ENCODE peak calls at places on chromosomes 16 and 17, in nine cellular contexts. M, E, X, L, A, U, S, F and D are unnamed samples.

GRCh38 chr17:21098934-21099687 is 27.7 kb upstream of the DHRS7B start:
- DNase-seq in M (peak; percentile 13), E (peak; percentile 91), X (peak; percentile 83), L (no peak), A (peak; percentile 97), U (peak; percentile 74), S (no peak), F (peak; percentile 100), D (peak; percentile 39)

GRCh38 chr16:3304370-3304769 is 860 bp downstream of the TIGD7 start:
- DNase-seq in M (no peak), E (no peak), X (no peak), L (no peak), A (no peak), U (no peak), S (no peak), F (no peak), D (no peak)

GRCh38 chr17:67246648-67247415 is 1.8 kb upstream of the HELZ start:
- DNase-seq in M (no peak), E (no peak), X (no peak), L (no peak), A (peak; percentile 94), U (peak; percentile 43), S (no peak), F (peak; percentile 68), D (no peak)

GRCh38 chr16:56639045-56639444 is 579 bp downstream of the MT1A start:
- DNase-seq in M (no peak), E (no peak), X (no peak), L (no peak), A (no peak), U (no peak), S (no peak), F (no peak), D (no peak)

GRCh38 chr17:19897108-19897854 is 29.5 kb upstream of the ULK2 start:
- DNase-seq in M (no peak), E (no peak), X (no peak), L (no peak), A (no peak), U (peak; percentile 11), S (no peak), F (no peak), D (no peak)

GRCh38 chr17:81697261-81698044 is 5.7 kb upstream of the MRPL12 start:
- DNase-seq in M (no peak), E (no peak), X (no peak), L (no peak), A (no peak), U (no peak), S (no peak), F (no peak), D (no peak)

GRCh38 chr17:73856585-73856984 is 212.3 kb upstream of the SDK2 start:
- DNase-seq in M (no peak), E (no peak), X (no peak), L (no peak), A (no peak), U (no peak), S (no peak), F (no peak), D (no peak)

GRCh38 chr16:88035292-88035691 is 84.1 kb downstream of the BANP start:
- DNase-seq in M (no peak), E (no peak), X (no peak), L (no peak), A (no peak), U (no peak), S (no peak), F (no peak), D (no peak)

GRCh38 chr16:31072540-31073072 is 1.4 kb downstream of the ZNF668 start:
- DNase-seq in M (no peak), E (peak; percentile 30), X (no peak), L (no peak), A (peak; percentile 63), U (peak; percentile 45), S (no peak), F (no peak), D (no peak)

GRCh38 chr17:65459667-65460415 is 101.6 kb downstream of the AXIN2 start:
- DNase-seq in M (no peak), E (no peak), X (no peak), L (no peak), A (no peak), U (no peak), S (no peak), F (no peak), D (no peak)

GRCh38 chr16:11665071-11665491 is 3.2 kb upstream of the SNN start:
- DNase-seq in M (no peak), E (peak; percentile 74), X (no peak), L (no peak), A (peak; percentile 68), U (no peak), S (no peak), F (no peak), D (no peak)

GRCh38 chr17:47981462-47981861 is 10.5 kb downstream of the CDK5RAP3 start:
- DNase-seq in M (no peak), E (no peak), X (no peak), L (no peak), A (no peak), U (no peak), S (no peak), F (no peak), D (no peak)

GRCh38 chr17:78529871-78530670 is 47.1 kb downstream of the DNAH17 start:
- DNase-seq in M (no peak), E (peak; percentile 88), X (no peak), L (no peak), A (peak; percentile 40), U (no peak), S (no peak), F (no peak), D (peak; percentile 42)

GRCh38 chr17:27471321-27472269 is 15.3 kb downstream of the KSR1 start:
- DNase-seq in M (no peak), E (no peak), X (no peak), L (no peak), A (no peak), U (no peak), S (no peak), F (no peak), D (no peak)

GRCh38 chr17:4903051-4903818 is at the start of gene CHRNE:
- DNase-seq in M (no peak), E (peak; percentile 63), X (peak; percentile 74), L (no peak), A (peak; percentile 97), U (peak; percentile 58), S (peak; percentile 55), F (peak; percentile 77), D (no peak)

GRCh38 chr17:38324141-38324540 is 19.6 kb downstream of the GPR179 start:
- DNase-seq in M (no peak), E (no peak), X (no peak), L (no peak), A (peak; percentile 47), U (no peak), S (no peak), F (no peak), D (no peak)

GRCh38 chr16:27281285-27281684 is 12.7 kb upstream of the NSMCE1 start:
- DNase-seq in M (no peak), E (no peak), X (no peak), L (no peak), A (peak; percentile 66), U (no peak), S (no peak), F (no peak), D (no peak)

GRCh38 chr17:73787721-73788051 is 143.4 kb upstream of the SDK2 start:
- DNase-seq in M (no peak), E (peak; percentile 66), X (no peak), L (no peak), A (peak; percentile 49), U (no peak), S (no peak), F (no peak), D (no peak)

GRCh38 chr17:673200-673681 is 41.4 kb downstream of the VPS53 start:
- DNase-seq in M (no peak), E (no peak), X (no peak), L (no peak), A (peak; percentile 72), U (no peak), S (no peak), F (no peak), D (no peak)

GRCh38 chr17:28741358-28742349 is 2.2 kb upstream of the TRAF4 start:
- DNase-seq in M (no peak), E (peak; percentile 28), X (no peak), L (no peak), A (no peak), U (no peak), S (no peak), F (no peak), D (no peak)

GRCh38 chr16:19884611-19885455 is at the start of gene GPRC5B:
- DNase-seq in M (no peak), E (peak; percentile 89), X (peak; percentile 59), L (no peak), A (peak; percentile 82), U (no peak), S (no peak), F (peak; percentile 55), D (no peak)

GRCh38 chr16:1257561-1258217 is 1.8 kb downstream of the TPSD1 start:
- DNase-seq in M (no peak), E (no peak), X (no peak), L (no peak), A (no peak), U (no peak), S (no peak), F (no peak), D (no peak)

GRCh38 chr16:10959161-10959560 is 14.8 kb downstream of the CLEC16A start:
- DNase-seq in M (no peak), E (no peak), X (no peak), L (no peak), A (no peak), U (no peak), S (no peak), F (no peak), D (no peak)

GRCh38 chr16:10616744-10617640 is 36.6 kb upstream of the EMP2 start:
- DNase-seq in M (no peak), E (peak; percentile 62), X (no peak), L (no peak), A (peak; percentile 83), U (peak; percentile 35), S (no peak), F (peak; percentile 59), D (no peak)

GRCh38 chr16:56288019-56288418 is 96.7 kb downstream of the GNAO1 start:
- DNase-seq in M (no peak), E (no peak), X (no peak), L (no peak), A (no peak), U (no peak), S (no peak), F (no peak), D (no peak)

GRCh38 chr17:6573982-6574688 is 17.8 kb upstream of the PITPNM3 start:
- DNase-seq in M (no peak), E (no peak), X (no peak), L (no peak), A (no peak), U (no peak), S (no peak), F (no peak), D (no peak)

GRCh38 chr16:9002042-9002441 is 38.3 kb upstream of the USP7 start:
- DNase-seq in M (no peak), E (peak; percentile 40), X (no peak), L (no peak), A (no peak), U (no peak), S (no peak), F (no peak), D (no peak)

GRCh38 chr17:8109669-8110455 is 8.5 kb downstream of the ALOXE3 start:
- DNase-seq in M (no peak), E (peak; percentile 80), X (peak; percentile 78), L (no peak), A (peak; percentile 96), U (no peak), S (no peak), F (no peak), D (no peak)

GRCh38 chr17:78998311-78999055 is 11.1 kb downstream of the CANT1 start:
- DNase-seq in M (no peak), E (peak; percentile 41), X (no peak), L (no peak), A (peak; percentile 42), U (no peak), S (no peak), F (no peak), D (no peak)

GRCh38 chr17:20123209-20123608 is 114.0 kb downstream of the SPECC1 start:
- DNase-seq in M (no peak), E (no peak), X (no peak), L (no peak), A (no peak), U (no peak), S (no peak), F (no peak), D (no peak)

GRCh38 chr16:89924298-89924924 is 1.3 kb downstream of the TUBB3 start:
- DNase-seq in M (no peak), E (peak; percentile 65), X (no peak), L (no peak), A (peak; percentile 91), U (peak; percentile 52), S (no peak), F (no peak), D (no peak)